ENCODE peak calls at places on chromosomes 6 and 20, in five cellular contexts. O, L, E, J and S are unnamed samples.

GRCh38 chr6:157056275-157056674 is 267.0 kb downstream of the TMEM242 start:
- DNase-seq in O (no peak), E (no peak), L (no peak), J (no peak), S (no peak)

GRCh38 chr6:160128125-160128683 is 6.6 kb downstream of the SLC22A1 start:
- DNase-seq in E (no peak), O (no peak), J (no peak), L (no peak), S (no peak)

GRCh38 chr6:43123691-43124314 is 47.3 kb upstream of the SRF start:
- DNase-seq in L (peak), O (no peak), E (no peak), J (no peak), S (no peak)

GRCh38 chr6:70415247-70415646 is 1.9 kb downstream of the FAM135A start:
- DNase-seq in O (no peak), L (no peak), J (no peak), E (no peak), S (no peak)

GRCh38 chr6:108989700-108990099 is 104.9 kb downstream of the SESN1 start:
- DNase-seq in E (no peak), J (no peak), O (no peak), L (no peak), S (no peak)

GRCh38 chr20:10639051-10639761 is 34.6 kb downstream of the JAG1 start:
- DNase-seq in E (no peak), J (no peak), O (no peak), L (no peak), S (no peak)

GRCh38 chr6:55818482-55818881 is 56.9 kb downstream of the BMP5 start:
- DNase-seq in J (no peak), E (no peak), L (no peak), O (no peak), S (no peak)

GRCh38 chr6:105482227-105482839 is 79.5 kb upstream of the PREP start:
- DNase-seq in J (peak), L (no peak), E (no peak), O (no peak), S (no peak)

GRCh38 chr20:31859998-31860380 is 10.3 kb downstream of the DUSP15 start:
- DNase-seq in O (no peak), L (no peak), J (no peak), E (no peak), S (no peak)

GRCh38 chr6:69233195-69233524 is 563.6 kb downstream of the LMBRD1 start:
- DNase-seq in E (no peak), L (no peak), O (no peak), J (no peak), S (no peak)

GRCh38 chr20:42530855-42531674 is 658.6 kb downstream of the PTPRT start:
- DNase-seq in O (no peak), E (no peak), J (no peak), L (peak), S (no peak)

GRCh38 chr20:32034581-32035397 is 17.3 kb upstream of the HCK start:
- DNase-seq in L (no peak), J (no peak), E (no peak), O (no peak), S (no peak)

GRCh38 chr20:59387891-59388290 is 87.5 kb downstream of the EDN3 start:
- DNase-seq in O (no peak), E (no peak), L (no peak), J (no peak), S (no peak)

GRCh38 chr6:19896580-19897010 is 59.4 kb downstream of the ID4 start:
- DNase-seq in L (no peak), E (no peak), O (no peak), J (peak), S (no peak)

GRCh38 chr6:12582421-12583110 is 134.0 kb upstream of the PHACTR1 start:
- DNase-seq in E (no peak), L (no peak), O (no peak), J (no peak), S (no peak)

GRCh38 chr20:1392443-1392692 is 486 bp downstream of the FKBP1A start:
- DNase-seq in L (no peak), O (no peak), E (no peak), J (no peak), S (no peak)

GRCh38 chr20:20710847-20711315 is 1.6 kb downstream of the RALGAPA2 start:
- DNase-seq in E (no peak), J (no peak), L (no peak), O (no peak), S (no peak)

GRCh38 chr6:123715243-123715863 is 78.6 kb upstream of the TRDN start:
- DNase-seq in E (peak), J (no peak), L (no peak), O (no peak), S (no peak)

GRCh38 chr6:155254139-155254538 is 9.7 kb upstream of the CLDN20 start:
- DNase-seq in O (no peak), L (no peak), E (no peak), J (no peak), S (no peak)

GRCh38 chr20:50569864-50570836 is 60.0 kb downstream of the PTPN1 start:
- DNase-seq in L (peak), J (no peak), O (no peak), E (peak), S (no peak)

GRCh38 chr20:22805219-22805618 is 220.8 kb upstream of the FOXA2 start:
- DNase-seq in E (no peak), L (peak), J (no peak), O (no peak), S (no peak)

GRCh38 chr6:152323376-152323775 is 313.8 kb downstream of the SYNE1 start:
- DNase-seq in L (no peak), O (no peak), J (no peak), E (no peak), S (no peak)

GRCh38 chr6:85464722-85465150 is 14.9 kb downstream of the NT5E start:
- DNase-seq in E (peak), L (no peak), O (no peak), J (no peak), S (no peak)

GRCh38 chr20:48041078-48041780 is 255.9 kb upstream of the SULF2 start:
- DNase-seq in L (no peak), O (no peak), E (no peak), J (no peak), S (no peak)

GRCh38 chr20:25480156-25480555 is 72.7 kb downstream of the GINS1 start:
- DNase-seq in L (no peak), O (no peak), E (no peak), J (no peak), S (no peak)

GRCh38 chr6:72776456-72776855 is 154.6 kb downstream of the KCNQ5 start:
- DNase-seq in O (no peak), J (no peak), E (no peak), L (no peak), S (no peak)

GRCh38 chr6:50842861-50843384 is 24.3 kb downstream of the TFAP2B start:
- DNase-seq in L (peak), J (no peak), E (no peak), O (no peak), S (no peak)

GRCh38 chr6:49423817-49424216 is 39.2 kb downstream of the MMUT start:
- DNase-seq in E (no peak), O (no peak), J (no peak), L (no peak), S (no peak)

GRCh38 chr20:64232794-64233193 is 22.8 kb upstream of the PCMTD2 start:
- DNase-seq in E (no peak), O (no peak), L (no peak), J (no peak), S (no peak)

GRCh38 chr20:62437430-62437829 is 10.1 kb upstream of the RBBP8NL start:
- DNase-seq in O (no peak), J (no peak), L (no peak), E (no peak), S (no peak)

GRCh38 chr6:16205377-16206144 is 32.8 kb upstream of the GMPR start:
- DNase-seq in J (no peak), E (no peak), L (no peak), O (no peak), S (no peak)

GRCh38 chr20:37936041-37936440 is 33.1 kb downstream of the VSTM2L start:
- DNase-seq in J (no peak), O (no peak), E (no peak), L (no peak), S (no peak)

GRCh38 chr6:67361264-67361663 is 1273.8 kb upstream of the ADGRB3 start:
- DNase-seq in J (no peak), L (no peak), O (no peak), E (no peak), S (no peak)

DNA sequence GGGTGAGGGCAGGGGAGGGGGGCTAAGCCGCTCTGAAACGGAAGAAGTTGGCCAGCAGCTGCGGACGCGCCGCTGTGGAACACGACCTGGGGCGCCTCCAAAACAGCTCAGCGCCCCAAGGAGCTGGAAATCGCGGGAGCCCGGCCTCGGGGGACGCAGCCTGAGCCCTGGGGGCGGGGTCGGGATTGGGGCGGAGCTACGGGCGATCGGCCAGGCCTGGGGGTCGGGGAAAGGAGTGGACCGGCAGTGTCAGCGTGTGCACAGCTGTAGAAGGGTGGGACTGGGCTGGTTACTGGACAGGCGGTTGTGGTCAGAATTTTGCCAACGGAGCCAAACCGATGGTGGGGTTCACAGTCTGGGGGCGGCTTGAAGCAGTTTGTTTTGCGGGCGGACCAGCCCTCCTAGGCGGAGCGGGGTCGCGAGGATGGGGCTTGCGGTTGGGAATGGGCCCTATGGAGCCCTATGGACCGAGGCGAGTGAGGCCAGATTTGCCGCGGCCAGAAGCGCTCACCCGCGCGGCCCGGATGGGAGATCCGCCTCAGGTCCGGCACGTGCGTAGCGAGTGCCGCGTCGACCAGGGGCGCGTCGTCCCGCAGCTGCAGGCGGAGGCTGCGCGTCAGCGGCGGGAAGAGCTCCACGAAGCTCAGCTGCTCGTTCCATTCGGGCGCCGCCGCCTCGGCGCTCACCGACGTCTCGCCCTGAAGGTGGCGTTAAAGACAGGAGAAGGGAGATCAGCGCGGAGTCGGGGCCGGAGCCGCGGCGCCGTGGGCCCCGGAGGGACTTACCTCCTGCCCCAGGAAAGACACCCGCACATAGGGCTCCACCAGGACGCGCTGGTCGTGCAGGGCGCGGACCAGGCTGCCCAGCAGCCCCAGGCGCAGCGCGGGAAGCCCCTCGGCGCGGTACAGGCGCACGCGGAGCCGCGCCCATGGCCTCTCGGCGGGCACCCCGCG is 14.3 kb upstream of the SPAG4 start:
- DNase-seq in E (no peak), L (peak), O (no peak), J (no peak), S (no peak)
- TF ChIP-seq CTCF in E (no peak), L (no peak), O (peak), J (peak), S (no peak)

GRCh38 chr6:142138876-142139275 is 6.2 kb downstream of the GJE1 start:
- DNase-seq in L (no peak), J (no peak), E (no peak), O (no peak), S (no peak)
- TF ChIP-seq CTCF in L (no peak), J (no peak), E (peak), O (no peak), S (no peak)

DNA sequence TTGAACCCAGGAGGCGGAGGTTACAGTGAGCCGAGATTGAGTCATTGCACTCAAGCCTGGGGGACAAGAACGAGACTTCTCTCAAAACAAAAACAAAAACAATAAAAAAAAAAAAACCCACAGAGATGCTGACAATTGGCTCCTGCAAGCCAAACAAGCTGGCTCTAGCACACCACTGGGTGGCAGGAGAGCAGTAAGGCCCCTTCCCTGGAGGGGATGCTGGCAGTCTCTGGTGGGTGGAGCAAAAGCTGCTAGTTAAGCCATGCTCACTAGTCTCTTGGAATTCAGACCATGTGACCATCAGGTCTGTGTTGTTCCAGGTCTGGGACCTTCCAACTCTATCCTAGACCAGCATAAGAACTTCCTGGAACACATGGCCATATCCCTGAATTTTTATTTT is 18.9 kb upstream of the DSN1 start:
- DNase-seq in J (no peak), L (peak), O (no peak), E (peak), S (no peak)
- TF ChIP-seq CTCF in J (no peak), L (no peak), O (no peak), E (peak), S (no peak)

DNA sequence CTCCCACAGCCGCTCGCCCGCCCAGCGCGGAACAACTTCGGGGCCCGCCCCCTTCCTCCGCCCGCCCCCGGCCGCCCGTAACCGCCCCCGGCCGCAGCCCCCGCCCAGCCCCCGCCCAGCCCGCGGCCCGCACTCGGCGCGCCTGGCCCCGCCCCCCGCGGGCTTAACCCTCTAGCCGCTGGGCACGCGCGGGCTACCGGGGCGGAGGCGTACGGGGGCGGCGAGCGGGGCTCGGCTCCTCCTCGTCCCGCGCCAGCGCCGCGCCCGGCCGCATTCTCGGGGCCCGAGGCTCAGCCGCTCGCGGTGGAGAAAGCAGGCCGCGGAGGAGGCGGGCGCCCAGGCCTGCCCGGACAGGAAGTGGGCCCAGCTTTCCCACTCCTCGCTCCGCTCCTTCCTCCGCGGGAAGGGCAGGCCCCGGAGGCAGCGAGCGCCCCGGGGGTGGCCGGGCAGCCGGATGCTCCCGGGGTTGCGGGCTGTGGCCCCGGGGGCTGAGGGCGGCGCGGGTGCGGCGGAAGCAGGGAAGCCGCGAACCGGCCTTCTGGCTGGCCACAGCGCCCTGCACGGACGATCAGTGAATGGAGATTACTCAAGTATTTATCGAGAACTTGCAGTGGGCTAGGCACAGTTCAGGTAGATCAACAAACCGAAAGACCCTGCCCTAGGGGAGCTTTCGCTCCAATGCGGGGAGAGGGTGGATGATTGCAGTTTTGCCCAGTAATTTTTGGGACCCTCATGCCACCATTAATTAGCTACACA is at the start of gene TRAM2:
- DNase-seq in O (peak), E (peak), L (peak), J (peak), S (peak)
- TF ChIP-seq CTCF in O (no peak), E (no peak), L (no peak), J (no peak), S (no peak)

GRCh38 chr6:22026160-22026678 is 270.6 kb downstream of the PRL start:
- DNase-seq in E (no peak), J (no peak), O (no peak), L (no peak), S (no peak)

GRCh38 chr6:22024004-22024403 is 272.8 kb downstream of the PRL start:
- DNase-seq in L (no peak), E (no peak), O (no peak), J (no peak), S (no peak)

GRCh38 chr6:22027226-22027725 is 269.6 kb downstream of the PRL start:
- DNase-seq in O (no peak), E (no peak), J (no peak), L (no peak), S (no peak)

GRCh38 chr6:22024973-22025467 is 271.8 kb downstream of the PRL start:
- DNase-seq in L (no peak), E (no peak), O (no peak), J (no peak), S (no peak)

DNA sequence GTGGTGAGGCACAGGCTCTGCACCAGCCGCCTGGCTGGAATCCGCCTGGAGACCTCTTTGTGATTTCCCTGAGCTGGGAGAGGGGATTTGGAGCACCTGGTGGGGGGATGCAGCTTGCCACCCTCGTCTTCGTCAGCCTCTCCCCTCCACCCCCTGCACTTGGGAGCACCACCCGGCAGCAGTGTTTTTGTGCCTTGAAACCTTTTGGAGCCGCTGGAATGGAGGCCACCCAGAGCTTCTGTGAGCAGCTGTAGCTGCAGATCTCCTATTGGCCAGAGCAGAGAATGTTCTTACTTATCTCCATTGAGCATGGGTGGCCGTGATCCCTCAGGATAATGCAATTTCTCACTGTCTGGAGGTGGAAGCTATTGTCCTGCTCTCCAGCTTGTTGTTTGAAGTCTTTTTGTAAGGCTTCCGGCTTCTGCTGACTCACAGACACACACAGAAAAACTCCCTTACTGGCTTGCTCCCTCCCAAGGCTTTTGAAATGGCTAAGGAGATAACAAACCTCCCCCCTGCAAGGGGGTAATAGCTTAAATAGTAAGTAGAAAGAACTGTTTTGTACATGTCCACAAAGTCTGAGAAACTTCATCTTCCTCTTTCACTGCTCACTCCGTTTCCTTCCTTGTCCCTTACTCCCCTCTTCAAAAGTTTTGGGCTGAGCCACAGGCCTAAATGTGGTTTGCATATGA is 271.2 kb downstream of the PRL start:
- DNase-seq in E (no peak), J (no peak), L (peak), O (no peak), S (no peak)
- TF ChIP-seq CTCF in E (no peak), J (no peak), L (no peak), O (no peak), S (no peak)

DNA sequence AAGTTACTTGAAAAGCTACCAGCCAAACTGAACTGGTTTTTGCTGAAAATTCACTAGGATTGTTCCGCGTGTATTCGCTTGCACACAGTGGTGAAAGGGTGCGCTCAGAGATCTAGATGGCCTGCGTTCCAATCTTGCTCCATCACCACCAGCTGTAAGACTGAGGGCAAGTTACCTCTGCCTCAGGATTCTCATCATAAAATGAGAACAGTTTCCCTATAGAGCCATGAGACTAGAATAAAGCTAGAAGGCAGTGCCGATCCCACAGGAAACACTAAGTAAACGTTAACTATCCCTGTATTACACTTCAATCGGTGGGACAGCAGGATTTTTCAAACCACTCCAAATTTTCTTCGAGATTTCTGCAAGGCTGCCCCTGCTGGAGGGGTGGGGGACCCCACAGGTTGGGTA is 838 bp downstream of the AHCY start:
- DNase-seq in O (no peak), J (no peak), E (no peak), L (no peak), S (no peak)
- TF ChIP-seq CTCF in O (no peak), J (no peak), E (no peak), L (no peak), S (no peak)

GRCh38 chr6:115539531-115539930 is 521.2 kb downstream of the FRK start:
- DNase-seq in E (no peak), L (no peak), O (no peak), J (no peak), S (no peak)

GRCh38 chr6:115544765-115545409 is 515.8 kb downstream of the FRK start:
- DNase-seq in E (no peak), L (no peak), J (no peak), O (no peak), S (no peak)

GRCh38 chr6:115540077-115540869 is 520.4 kb downstream of the FRK start:
- DNase-seq in J (no peak), O (no peak), L (no peak), E (no peak), S (no peak)

DNA sequence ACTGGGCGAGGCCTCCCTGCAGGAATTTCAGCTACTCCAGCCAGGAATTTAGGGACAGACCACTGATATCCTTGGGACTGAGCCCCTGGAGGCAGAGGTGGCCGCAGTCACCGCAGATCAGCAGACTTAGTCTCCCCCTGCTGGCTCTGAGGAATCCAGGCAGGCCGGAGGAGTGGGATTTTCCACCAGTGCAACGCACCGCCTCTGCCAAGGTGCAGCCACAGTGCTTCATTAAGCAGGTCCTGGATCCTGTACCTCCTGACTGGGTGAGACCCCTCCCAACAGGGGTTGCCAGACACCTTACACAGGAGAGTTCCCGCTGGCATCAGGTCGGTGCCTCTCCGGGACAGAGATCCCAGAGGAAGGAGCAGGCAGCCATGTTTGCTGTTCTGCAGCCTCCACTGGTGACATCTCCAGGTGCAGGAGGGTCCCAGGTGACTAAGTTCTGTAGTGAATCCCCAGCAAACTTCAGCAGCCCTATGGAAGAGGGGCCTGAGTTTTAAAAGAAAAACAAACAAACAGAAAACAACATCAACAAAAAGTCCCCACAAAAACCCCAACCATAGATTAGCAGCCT is 515.2 kb downstream of the FRK start:
- DNase-seq in O (no peak), J (no peak), E (no peak), L (peak), S (no peak)
- TF ChIP-seq CTCF in O (no peak), J (no peak), E (peak), L (peak), S (no peak)